ENCODE peak calls at places on chromosomes 13 and 19, in four cellular contexts. One of them, this sample, is unnamed.
A peak's percentile ranks its signal among the peaks of the same experiment; 100 is the strongest.

GRCh38 chr13:77233159-77233558 is 93.7 kb downstream of the MYCBP2 start:
- DNase-seq in substantia nigra: no peak
- DNase-seq in NCI-H1694: no peak
- DNase-seq in left ventricle myocardium superior: no peak
- DNase-seq in this sample: no peak

GRCh38 chr19:28466107-28467045 is 746.6 kb downstream of the UQCRFS1 start:
- DNase-seq in substantia nigra: peak; percentile 48
- DNase-seq in NCI-H1694: peak; percentile 40
- DNase-seq in left ventricle myocardium superior: peak; percentile 74
- DNase-seq in this sample: peak; percentile 34

GRCh38 chr19:48872182-48872883 is at the start of gene PPP1R15A:
- DNase-seq in substantia nigra: peak; percentile 99
- DNase-seq in NCI-H1694: peak; percentile 97
- DNase-seq in left ventricle myocardium superior: peak; percentile 98
- DNase-seq in this sample: peak; percentile 98

GRCh38 chr13:110615322-110616102 is at the start of gene NAXD:
- DNase-seq in substantia nigra: peak; percentile 92
- DNase-seq in NCI-H1694: peak; percentile 89
- DNase-seq in left ventricle myocardium superior: peak; percentile 97
- DNase-seq in this sample: peak; percentile 94

GRCh38 chr13:74929436-74929835 is 552.5 kb downstream of the TBC1D4 start:
- DNase-seq in substantia nigra: no peak
- DNase-seq in NCI-H1694: no peak
- DNase-seq in left ventricle myocardium superior: no peak
- DNase-seq in this sample: no peak

GRCh38 chr19:33264881-33265445 is 37.4 kb downstream of the CEBPA start:
- DNase-seq in substantia nigra: no peak
- DNase-seq in NCI-H1694: no peak
- DNase-seq in left ventricle myocardium superior: no peak
- DNase-seq in this sample: no peak

GRCh38 chr13:111131048-111131447 is 15.9 kb downstream of the ARHGEF7 start:
- DNase-seq in substantia nigra: no peak
- DNase-seq in NCI-H1694: no peak
- DNase-seq in left ventricle myocardium superior: no peak
- DNase-seq in this sample: no peak

GRCh38 chr13:111602874-111603273 is 282.4 kb downstream of the TEX29 start:
- DNase-seq in substantia nigra: no peak
- DNase-seq in NCI-H1694: no peak
- DNase-seq in left ventricle myocardium superior: no peak
- DNase-seq in this sample: no peak

GRCh38 chr13:112143753-112144615 is 77.0 kb downstream of the SOX1 start:
- DNase-seq in substantia nigra: no peak
- DNase-seq in NCI-H1694: no peak
- DNase-seq in left ventricle myocardium superior: no peak
- DNase-seq in this sample: no peak

GRCh38 chr19:48819366-48819816 is 8.6 kb upstream of the BCAT2 start:
- DNase-seq in substantia nigra: no peak
- DNase-seq in NCI-H1694: no peak
- DNase-seq in left ventricle myocardium superior: peak; percentile 91
- DNase-seq in this sample: peak; percentile 80

GRCh38 chr13:30737511-30738342 is 2.4 kb downstream of the ALOX5AP start:
- DNase-seq in substantia nigra: no peak
- DNase-seq in NCI-H1694: no peak
- DNase-seq in left ventricle myocardium superior: no peak
- DNase-seq in this sample: no peak

GRCh38 chr19:1046836-1047695 is 7.2 kb downstream of the ABCA7 start:
- DNase-seq in substantia nigra: no peak
- DNase-seq in NCI-H1694: no peak
- DNase-seq in left ventricle myocardium superior: no peak
- DNase-seq in this sample: no peak

GRCh38 chr19:5271145-5271544 is 69.5 kb downstream of the PTPRS start:
- DNase-seq in substantia nigra: no peak
- DNase-seq in NCI-H1694: no peak
- DNase-seq in left ventricle myocardium superior: no peak
- DNase-seq in this sample: no peak

GRCh38 chr13:112545866-112546265 is 42.1 kb downstream of the TUBGCP3 start:
- DNase-seq in substantia nigra: no peak
- DNase-seq in NCI-H1694: no peak
- DNase-seq in left ventricle myocardium superior: no peak
- DNase-seq in this sample: no peak

GRCh38 chr13:35720690-35721554 is 244.4 kb upstream of the MAB21L1 start:
- DNase-seq in substantia nigra: peak; percentile 44
- DNase-seq in NCI-H1694: peak; percentile 52
- DNase-seq in left ventricle myocardium superior: peak; percentile 64
- DNase-seq in this sample: peak; percentile 28

GRCh38 chr13:32315255-32316029 is at the start of the genes BRCA2 and ZAR1L:
- DNase-seq in substantia nigra: peak; percentile 83
- DNase-seq in NCI-H1694: peak; percentile 63
- DNase-seq in left ventricle myocardium superior: peak; percentile 96
- DNase-seq in this sample: peak; percentile 87

GRCh38 chr13:35822666-35823065 is 308.5 kb downstream of the DCLK1 start:
- DNase-seq in substantia nigra: no peak
- DNase-seq in NCI-H1694: no peak
- DNase-seq in left ventricle myocardium superior: no peak
- DNase-seq in this sample: no peak

GRCh38 chr19:48962029-48962848 is 2.9 kb upstream of the FTL start:
- DNase-seq in substantia nigra: peak; percentile 21
- DNase-seq in NCI-H1694: no peak
- DNase-seq in left ventricle myocardium superior: peak; percentile 63
- DNase-seq in this sample: peak; percentile 68

GRCh38 chr19:57708641-57709354 is at the start of gene ZNF154:
- DNase-seq in substantia nigra: peak; percentile 13
- DNase-seq in NCI-H1694: no peak
- DNase-seq in left ventricle myocardium superior: peak; percentile 39
- DNase-seq in this sample: no peak

GRCh38 chr13:50130686-50131051 is 115.4 kb downstream of the KCNRG start:
- DNase-seq in substantia nigra: no peak
- DNase-seq in NCI-H1694: no peak
- DNase-seq in left ventricle myocardium superior: peak; percentile 43
- DNase-seq in this sample: peak; percentile 35

GRCh38 chr13:26457212-26457611 is 100.3 kb upstream of the WASF3 start:
- DNase-seq in substantia nigra: no peak
- DNase-seq in NCI-H1694: no peak
- DNase-seq in left ventricle myocardium superior: no peak
- DNase-seq in this sample: peak; percentile 36

GRCh38 chr13:50389726-50390125 is 374.5 kb downstream of the KCNRG start:
- DNase-seq in substantia nigra: no peak
- DNase-seq in NCI-H1694: peak; percentile 84
- DNase-seq in left ventricle myocardium superior: no peak
- DNase-seq in this sample: no peak

GRCh38 chr13:41053384-41053826 is 7.9 kb upstream of the WBP4 start:
- DNase-seq in substantia nigra: no peak
- DNase-seq in NCI-H1694: no peak
- DNase-seq in left ventricle myocardium superior: no peak
- DNase-seq in this sample: no peak

GRCh38 chr13:62122434-62122833 is 706.8 kb upstream of the PCDH20 start:
- DNase-seq in substantia nigra: no peak
- DNase-seq in NCI-H1694: no peak
- DNase-seq in left ventricle myocardium superior: no peak
- DNase-seq in this sample: no peak

GRCh38 chr13:101835920-101836319 is 383.4 kb downstream of the ITGBL1 start:
- DNase-seq in substantia nigra: no peak
- DNase-seq in NCI-H1694: no peak
- DNase-seq in left ventricle myocardium superior: no peak
- DNase-seq in this sample: no peak

GRCh38 chr13:31055589-31055988 is 106.1 kb downstream of the HSPH1 start:
- DNase-seq in substantia nigra: no peak
- DNase-seq in NCI-H1694: no peak
- DNase-seq in left ventricle myocardium superior: no peak
- DNase-seq in this sample: no peak

GRCh38 chr13:30053904-30054303 is 203.5 kb upstream of the UBL3 start:
- DNase-seq in substantia nigra: no peak
- DNase-seq in NCI-H1694: no peak
- DNase-seq in left ventricle myocardium superior: no peak
- DNase-seq in this sample: no peak

GRCh38 chr19:5392476-5392875 is 51.9 kb upstream of the PTPRS start:
- DNase-seq in substantia nigra: no peak
- DNase-seq in NCI-H1694: peak; percentile 73
- DNase-seq in left ventricle myocardium superior: no peak
- DNase-seq in this sample: no peak

GRCh38 chr13:59677430-59677829 is 486.3 kb downstream of the DIAPH3 start:
- DNase-seq in substantia nigra: no peak
- DNase-seq in NCI-H1694: no peak
- DNase-seq in left ventricle myocardium superior: no peak
- DNase-seq in this sample: no peak

GRCh38 chr13:73984949-73985691 is 149.1 kb downstream of the KLF12 start:
- DNase-seq in substantia nigra: no peak
- DNase-seq in NCI-H1694: no peak
- DNase-seq in left ventricle myocardium superior: peak; percentile 33
- DNase-seq in this sample: no peak

GRCh38 chr19:41166888-41167804 is 25.9 kb upstream of the CYP2S1 start:
- DNase-seq in substantia nigra: no peak
- DNase-seq in NCI-H1694: no peak
- DNase-seq in left ventricle myocardium superior: no peak
- DNase-seq in this sample: peak; percentile 76

GRCh38 chr13:110521946-110522345 is 39.6 kb downstream of the RAB20 start:
- DNase-seq in substantia nigra: no peak
- DNase-seq in NCI-H1694: no peak
- DNase-seq in left ventricle myocardium superior: no peak
- DNase-seq in this sample: no peak

GRCh38 chr19:31438401-31439269 is 89.4 kb upstream of the TSHZ3 start:
- DNase-seq in substantia nigra: no peak
- DNase-seq in NCI-H1694: no peak
- DNase-seq in left ventricle myocardium superior: no peak
- DNase-seq in this sample: no peak

GRCh38 chr19:1665565-1666047 is 13.2 kb upstream of the TCF3 start:
- DNase-seq in substantia nigra: no peak
- DNase-seq in NCI-H1694: no peak
- DNase-seq in left ventricle myocardium superior: no peak
- DNase-seq in this sample: no peak

GRCh38 chr13:23921451-23921888 is 24.2 kb upstream of the C1QTNF9B start:
- DNase-seq in substantia nigra: no peak
- DNase-seq in NCI-H1694: peak; percentile 38
- DNase-seq in left ventricle myocardium superior: no peak
- DNase-seq in this sample: peak; percentile 12

GRCh38 chr19:1747285-1748114 is 5.8 kb upstream of the ONECUT3 start:
- DNase-seq in substantia nigra: no peak
- DNase-seq in NCI-H1694: no peak
- DNase-seq in left ventricle myocardium superior: peak; percentile 17
- DNase-seq in this sample: peak; percentile 95